ENCODE peak calls at places on chromosomes 3 and 15, in five cellular contexts. One of them, this sample, is unnamed.

GRCh38 chr15:49624046-49624445 is 3.2 kb downstream of the DTWD1 start:
- DNase-seq in progenitor cell of endocrine pancreas: no peak
- DNase-seq in Calu3: no peak
- DNase-seq in AG10803: peak
- DNase-seq in breast epithelium: no peak
- DNase-seq in this sample: no peak

GRCh38 chr15:68700395-68701123 is 120.1 kb downstream of the ANP32A start:
- DNase-seq in progenitor cell of endocrine pancreas: no peak
- DNase-seq in Calu3: no peak
- DNase-seq in AG10803: peak
- DNase-seq in breast epithelium: no peak
- DNase-seq in this sample: no peak

GRCh38 chr3:53078656-53079055 is 32.8 kb upstream of the SFMBT1 start:
- DNase-seq in progenitor cell of endocrine pancreas: no peak
- DNase-seq in Calu3: no peak
- DNase-seq in AG10803: no peak
- DNase-seq in breast epithelium: no peak
- DNase-seq in this sample: no peak

GRCh38 chr3:71046791-71047190 is 536.7 kb downstream of the FOXP1 start:
- DNase-seq in progenitor cell of endocrine pancreas: no peak
- DNase-seq in Calu3: no peak
- DNase-seq in AG10803: no peak
- DNase-seq in breast epithelium: no peak
- DNase-seq in this sample: no peak

GRCh38 chr3:12729313-12729676 is 29.8 kb downstream of the TMEM40 start:
- DNase-seq in progenitor cell of endocrine pancreas: no peak
- DNase-seq in Calu3: no peak
- DNase-seq in AG10803: no peak
- DNase-seq in breast epithelium: no peak
- DNase-seq in this sample: peak

GRCh38 chr3:48692551-48692950 is 6.8 kb upstream of the NCKIPSD start:
- DNase-seq in progenitor cell of endocrine pancreas: no peak
- DNase-seq in Calu3: no peak
- DNase-seq in AG10803: no peak
- DNase-seq in breast epithelium: no peak
- DNase-seq in this sample: no peak

GRCh38 chr3:117398166-117398954 is 688.8 kb downstream of the TUSC7 start:
- DNase-seq in progenitor cell of endocrine pancreas: peak
- DNase-seq in Calu3: no peak
- DNase-seq in AG10803: no peak
- DNase-seq in breast epithelium: no peak
- DNase-seq in this sample: no peak

GRCh38 chr15:52013151-52013791 is 5.7 kb upstream of the MAPK6 start:
- DNase-seq in progenitor cell of endocrine pancreas: no peak
- DNase-seq in Calu3: no peak
- DNase-seq in AG10803: peak
- DNase-seq in breast epithelium: no peak
- DNase-seq in this sample: no peak

GRCh38 chr3:98786364-98786930 is 23.3 kb downstream of the ST3GAL6 start:
- DNase-seq in progenitor cell of endocrine pancreas: no peak
- DNase-seq in Calu3: no peak
- DNase-seq in AG10803: peak
- DNase-seq in breast epithelium: no peak
- DNase-seq in this sample: no peak

GRCh38 chr3:21117397-21117796 is 633.6 kb downstream of the ZNF385D start:
- DNase-seq in progenitor cell of endocrine pancreas: no peak
- DNase-seq in Calu3: no peak
- DNase-seq in AG10803: no peak
- DNase-seq in breast epithelium: peak
- DNase-seq in this sample: no peak

GRCh38 chr3:30681276-30682211 is 75.1 kb downstream of the TGFBR2 start:
- DNase-seq in progenitor cell of endocrine pancreas: no peak
- DNase-seq in Calu3: no peak
- DNase-seq in AG10803: peak
- DNase-seq in breast epithelium: no peak
- DNase-seq in this sample: no peak

GRCh38 chr3:177150218-177150916 is 46.9 kb downstream of the TBL1XR1 start:
- DNase-seq in progenitor cell of endocrine pancreas: no peak
- DNase-seq in Calu3: no peak
- DNase-seq in AG10803: peak
- DNase-seq in breast epithelium: no peak
- DNase-seq in this sample: no peak

GRCh38 chr3:69998759-69999158 is 774 bp upstream of the SAMMSON start:
- DNase-seq in progenitor cell of endocrine pancreas: no peak
- DNase-seq in Calu3: no peak
- DNase-seq in AG10803: no peak
- DNase-seq in breast epithelium: no peak
- DNase-seq in this sample: no peak

GRCh38 chr15:68366314-68366713 is 65.6 kb downstream of the ITGA11 start:
- DNase-seq in progenitor cell of endocrine pancreas: no peak
- DNase-seq in Calu3: no peak
- DNase-seq in AG10803: no peak
- DNase-seq in breast epithelium: no peak
- DNase-seq in this sample: no peak

GRCh38 chr3:67517781-67518180 is 136.6 kb downstream of the SUCLG2 start:
- DNase-seq in progenitor cell of endocrine pancreas: no peak
- DNase-seq in Calu3: no peak
- DNase-seq in AG10803: peak
- DNase-seq in breast epithelium: no peak
- DNase-seq in this sample: no peak

GRCh38 chr15:63013052-63013808 is 29.3 kb upstream of the TPM1 start:
- DNase-seq in progenitor cell of endocrine pancreas: no peak
- DNase-seq in Calu3: no peak
- DNase-seq in AG10803: peak
- DNase-seq in breast epithelium: no peak
- DNase-seq in this sample: no peak

GRCh38 chr15:62390793-62391543 is 225.9 kb upstream of the C2CD4B start:
- DNase-seq in progenitor cell of endocrine pancreas: peak
- DNase-seq in Calu3: peak
- DNase-seq in AG10803: peak
- DNase-seq in breast epithelium: no peak
- DNase-seq in this sample: peak

GRCh38 chr3:32869513-32870047 is 51.8 kb downstream of the TRIM71 start:
- DNase-seq in progenitor cell of endocrine pancreas: no peak
- DNase-seq in Calu3: no peak
- DNase-seq in AG10803: no peak
- DNase-seq in breast epithelium: no peak
- DNase-seq in this sample: no peak

GRCh38 chr15:50996641-50997040 is 88.2 kb downstream of the AP4E1 start:
- DNase-seq in progenitor cell of endocrine pancreas: no peak
- DNase-seq in Calu3: no peak
- DNase-seq in AG10803: peak
- DNase-seq in breast epithelium: no peak
- DNase-seq in this sample: no peak

GRCh38 chr3:41629072-41629471 is 332.8 kb downstream of the ULK4 start:
- DNase-seq in progenitor cell of endocrine pancreas: no peak
- DNase-seq in Calu3: no peak
- DNase-seq in AG10803: no peak
- DNase-seq in breast epithelium: no peak
- DNase-seq in this sample: no peak

GRCh38 chr15:66879968-66880367 is 177.9 kb downstream of the SMAD6 start:
- DNase-seq in progenitor cell of endocrine pancreas: no peak
- DNase-seq in Calu3: no peak
- DNase-seq in AG10803: peak
- DNase-seq in breast epithelium: no peak
- DNase-seq in this sample: peak

GRCh38 chr3:50182533-50183099 is 8.8 kb upstream of the GNAT1 start:
- DNase-seq in progenitor cell of endocrine pancreas: no peak
- DNase-seq in Calu3: no peak
- DNase-seq in AG10803: no peak
- DNase-seq in breast epithelium: no peak
- DNase-seq in this sample: no peak

DNA sequence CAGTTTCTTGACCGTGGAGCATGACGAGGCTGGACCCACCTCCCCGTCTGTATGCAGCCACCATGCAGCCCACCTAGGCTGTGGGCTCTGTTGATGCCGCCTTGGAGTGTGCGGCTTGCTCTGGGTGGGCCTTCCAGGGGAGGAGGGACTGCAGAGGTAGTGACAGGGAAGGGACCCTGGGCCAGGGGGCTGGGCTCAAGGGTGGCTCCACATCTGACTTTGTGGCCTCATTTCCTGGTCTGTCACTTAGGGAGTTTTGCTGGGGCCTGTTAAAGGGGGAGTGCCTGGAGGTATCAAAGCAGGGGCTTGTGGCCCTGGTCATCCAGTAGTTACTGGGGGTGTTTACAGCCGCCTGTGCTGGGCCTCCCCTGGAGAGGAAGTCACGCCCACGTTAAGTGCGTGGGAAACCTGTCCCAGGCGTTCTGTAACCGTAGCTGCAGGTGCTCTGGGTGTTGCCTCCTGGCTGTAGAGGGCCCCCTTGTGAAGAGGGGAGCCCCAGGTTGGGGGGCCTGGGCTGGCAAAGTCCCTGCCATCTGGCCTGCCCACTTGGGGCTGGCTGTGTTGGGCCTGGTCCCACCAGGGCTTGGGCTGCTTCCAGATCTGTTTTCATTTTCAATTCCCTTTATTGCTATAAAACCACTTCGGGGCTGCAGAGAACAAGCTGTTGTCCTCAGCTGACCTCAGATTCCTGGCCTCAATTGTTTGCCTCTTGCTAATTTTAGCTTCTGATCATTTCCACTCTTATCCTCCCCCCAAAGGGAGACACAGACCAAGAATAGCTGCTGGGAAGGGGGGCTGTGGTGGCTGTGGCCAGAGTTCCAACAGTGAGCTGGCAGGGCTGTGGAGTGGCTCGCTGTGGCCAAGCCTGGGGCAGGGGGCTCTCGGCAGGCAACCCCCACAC is 26.5 kb downstream of the KLF13 start:
- DNase-seq in progenitor cell of endocrine pancreas: no peak
- DNase-seq in Calu3: no peak
- DNase-seq in AG10803: peak
- DNase-seq in breast epithelium: no peak
- DNase-seq in this sample: no peak
- TF ChIP-seq CTCF in progenitor cell of endocrine pancreas: no peak
- TF ChIP-seq CTCF in Calu3: no peak
- TF ChIP-seq CTCF in AG10803: no peak
- TF ChIP-seq CTCF in breast epithelium: no peak
- TF ChIP-seq CTCF in this sample: no peak

DNA sequence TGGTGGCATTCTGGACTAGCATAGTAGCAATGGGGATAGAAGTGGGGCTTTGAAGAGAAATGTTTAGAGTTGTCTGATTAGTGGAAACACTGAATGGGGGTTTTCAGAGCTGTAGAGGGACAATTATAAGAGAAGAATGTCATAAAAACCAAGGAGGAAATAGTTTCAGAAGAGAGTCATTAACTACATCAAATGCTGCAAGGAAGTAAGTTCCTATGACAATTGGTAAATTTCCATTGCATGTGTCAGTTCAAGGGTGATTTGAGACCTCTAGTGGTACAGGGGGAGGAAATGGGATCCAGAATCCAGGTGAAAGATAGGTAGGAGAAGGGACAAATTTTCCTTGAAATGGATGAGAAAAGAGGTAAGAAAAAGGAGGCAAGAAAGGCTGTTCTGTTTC is 68.3 kb upstream of the TBC1D5 start:
- DNase-seq in progenitor cell of endocrine pancreas: no peak
- DNase-seq in Calu3: no peak
- DNase-seq in AG10803: peak
- DNase-seq in breast epithelium: no peak
- DNase-seq in this sample: no peak
- TF ChIP-seq CTCF in progenitor cell of endocrine pancreas: no peak
- TF ChIP-seq CTCF in Calu3: no peak
- TF ChIP-seq CTCF in AG10803: peak
- TF ChIP-seq CTCF in breast epithelium: no peak
- TF ChIP-seq CTCF in this sample: no peak

GRCh38 chr3:126958638-126959085 is 24.3 kb upstream of the PLXNA1 start:
- DNase-seq in progenitor cell of endocrine pancreas: no peak
- DNase-seq in Calu3: no peak
- DNase-seq in AG10803: no peak
- DNase-seq in breast epithelium: no peak
- DNase-seq in this sample: no peak

GRCh38 chr3:126959144-126959920 is 23.6 kb upstream of the PLXNA1 start:
- DNase-seq in progenitor cell of endocrine pancreas: no peak
- DNase-seq in Calu3: no peak
- DNase-seq in AG10803: no peak
- DNase-seq in breast epithelium: no peak
- DNase-seq in this sample: no peak

GRCh38 chr3:126961191-126961790 is 21.6 kb upstream of the PLXNA1 start:
- DNase-seq in progenitor cell of endocrine pancreas: no peak
- DNase-seq in Calu3: no peak
- DNase-seq in AG10803: peak
- DNase-seq in breast epithelium: peak
- DNase-seq in this sample: no peak

GRCh38 chr3:126960604-126960995 is 22.3 kb upstream of the PLXNA1 start:
- DNase-seq in progenitor cell of endocrine pancreas: no peak
- DNase-seq in Calu3: no peak
- DNase-seq in AG10803: no peak
- DNase-seq in breast epithelium: no peak
- DNase-seq in this sample: no peak

DNA sequence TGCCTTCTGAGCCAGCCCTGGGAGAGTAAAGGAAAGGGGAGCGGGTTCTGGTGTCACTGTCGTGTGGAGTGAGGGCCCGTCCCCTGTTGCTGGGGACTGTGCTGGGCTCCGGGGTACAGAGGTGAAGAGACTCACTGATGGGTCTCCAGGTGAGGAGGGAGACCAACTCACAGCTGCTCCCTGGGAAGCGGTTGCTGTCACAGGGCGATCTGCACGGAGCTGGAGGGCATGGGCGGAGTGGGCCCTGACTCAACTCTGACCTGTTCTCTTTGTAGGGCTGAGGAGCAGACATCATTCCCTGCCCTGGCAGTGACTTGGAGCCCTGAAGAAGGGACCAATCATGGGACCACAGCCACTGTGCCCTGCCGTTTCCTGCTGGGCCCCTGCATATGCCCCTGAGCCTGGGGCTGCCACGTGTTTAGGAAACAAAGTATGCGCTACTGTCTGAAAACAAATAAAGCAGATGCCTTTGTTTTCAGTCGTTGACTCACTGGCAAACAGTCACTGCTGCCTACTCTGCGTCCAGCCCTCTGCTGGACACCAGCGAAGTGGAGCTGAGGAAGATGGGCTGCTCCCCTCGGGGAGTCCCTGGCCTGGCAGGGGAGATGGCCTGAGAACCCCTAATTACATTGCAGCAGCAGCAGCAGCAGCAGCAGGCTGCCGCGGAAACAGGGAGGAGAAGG is 22.9 kb upstream of the PLXNA1 start:
- DNase-seq in progenitor cell of endocrine pancreas: no peak
- DNase-seq in Calu3: no peak
- DNase-seq in AG10803: peak
- DNase-seq in breast epithelium: no peak
- DNase-seq in this sample: no peak
- TF ChIP-seq CTCF in progenitor cell of endocrine pancreas: peak
- TF ChIP-seq CTCF in Calu3: no peak
- TF ChIP-seq CTCF in AG10803: peak
- TF ChIP-seq CTCF in breast epithelium: no peak
- TF ChIP-seq CTCF in this sample: no peak

GRCh38 chr3:15601046-15601398 is 347 bp downstream of the HACL1 start:
- DNase-seq in progenitor cell of endocrine pancreas: no peak
- DNase-seq in Calu3: no peak
- DNase-seq in AG10803: peak
- DNase-seq in breast epithelium: no peak
- DNase-seq in this sample: no peak

GRCh38 chr3:15595955-15596354 is 5.4 kb downstream of the HACL1 start:
- DNase-seq in progenitor cell of endocrine pancreas: no peak
- DNase-seq in Calu3: no peak
- DNase-seq in AG10803: no peak
- DNase-seq in breast epithelium: no peak
- DNase-seq in this sample: no peak

GRCh38 chr3:15606434-15606891 is 4.9 kb downstream of the BTD start:
- DNase-seq in progenitor cell of endocrine pancreas: no peak
- DNase-seq in Calu3: no peak
- DNase-seq in AG10803: peak
- DNase-seq in breast epithelium: no peak
- DNase-seq in this sample: no peak

GRCh38 chr3:15602146-15602536 is 596 bp downstream of the BTD start:
- DNase-seq in progenitor cell of endocrine pancreas: no peak
- DNase-seq in Calu3: no peak
- DNase-seq in AG10803: no peak
- DNase-seq in breast epithelium: no peak
- DNase-seq in this sample: no peak

GRCh38 chr3:15601399-15602145 is at the start of the genes BTD and HACL1:
- DNase-seq in progenitor cell of endocrine pancreas: peak
- DNase-seq in Calu3: peak
- DNase-seq in AG10803: peak
- DNase-seq in breast epithelium: peak
- DNase-seq in this sample: peak
- TF ChIP-seq CTCF in progenitor cell of endocrine pancreas: peak
- TF ChIP-seq CTCF in Calu3: no peak
- TF ChIP-seq CTCF in AG10803: peak
- TF ChIP-seq CTCF in breast epithelium: peak
- TF ChIP-seq CTCF in this sample: no peak